ENCODE peak calls at places on chromosomes 6 and 20, in eight cellular contexts. One of them, this sample, is unnamed.

GRCh38 chr6:41699063-41699462 is 36.3 kb downstream of the TFEB start:
- DNase-seq in HT-29: no peak
- DNase-seq in stimulated activated CD8-positive, alpha-beta memory T cell treated with anti-CD3 and anti-CD28 coated beads, Interleukin-7, amount 100 ng/mL, for 1 hour: no peak
- DNase-seq in T1000: no peak
- DNase-seq in NCI-H1105 treated with DMSO at 0.1 percent for 48 hours: no peak
- DNase-seq in left lung: no peak
- DNase-seq in 8988T: no peak
- DNase-seq in iPS-NIHi11: no peak
- DNase-seq in this sample: no peak

GRCh38 chr6:80197474-80197873 is 91.0 kb downstream of the BCKDHB start:
- DNase-seq in HT-29: peak
- DNase-seq in stimulated activated CD8-positive, alpha-beta memory T cell treated with anti-CD3 and anti-CD28 coated beads, Interleukin-7, amount 100 ng/mL, for 1 hour: no peak
- DNase-seq in T1000: no peak
- DNase-seq in NCI-H1105 treated with DMSO at 0.1 percent for 48 hours: peak
- DNase-seq in left lung: no peak
- DNase-seq in 8988T: no peak
- DNase-seq in iPS-NIHi11: no peak
- DNase-seq in this sample: no peak

GRCh38 chr20:47111576-47111975 is 216.9 kb downstream of the EYA2 start:
- DNase-seq in HT-29: no peak
- DNase-seq in stimulated activated CD8-positive, alpha-beta memory T cell treated with anti-CD3 and anti-CD28 coated beads, Interleukin-7, amount 100 ng/mL, for 1 hour: no peak
- DNase-seq in T1000: no peak
- DNase-seq in NCI-H1105 treated with DMSO at 0.1 percent for 48 hours: no peak
- DNase-seq in left lung: no peak
- DNase-seq in 8988T: no peak
- DNase-seq in iPS-NIHi11: no peak
- DNase-seq in this sample: no peak

GRCh38 chr6:81552644-81553043 is 199.8 kb downstream of the TENT5A start:
- DNase-seq in HT-29: no peak
- DNase-seq in stimulated activated CD8-positive, alpha-beta memory T cell treated with anti-CD3 and anti-CD28 coated beads, Interleukin-7, amount 100 ng/mL, for 1 hour: no peak
- DNase-seq in T1000: no peak
- DNase-seq in NCI-H1105 treated with DMSO at 0.1 percent for 48 hours: no peak
- DNase-seq in left lung: no peak
- DNase-seq in 8988T: no peak
- DNase-seq in iPS-NIHi11: no peak
- DNase-seq in this sample: no peak

GRCh38 chr6:21597706-21598273 is 4.2 kb downstream of the SOX4 start:
- DNase-seq in HT-29: peak
- DNase-seq in stimulated activated CD8-positive, alpha-beta memory T cell treated with anti-CD3 and anti-CD28 coated beads, Interleukin-7, amount 100 ng/mL, for 1 hour: no peak
- DNase-seq in T1000: no peak
- DNase-seq in NCI-H1105 treated with DMSO at 0.1 percent for 48 hours: no peak
- DNase-seq in left lung: no peak
- DNase-seq in 8988T: peak
- DNase-seq in iPS-NIHi11: no peak
- DNase-seq in this sample: no peak

GRCh38 chr20:10705801-10706459 is 32.1 kb upstream of the JAG1 start:
- DNase-seq in HT-29: peak
- DNase-seq in stimulated activated CD8-positive, alpha-beta memory T cell treated with anti-CD3 and anti-CD28 coated beads, Interleukin-7, amount 100 ng/mL, for 1 hour: no peak
- DNase-seq in T1000: no peak
- DNase-seq in NCI-H1105 treated with DMSO at 0.1 percent for 48 hours: no peak
- DNase-seq in left lung: peak
- DNase-seq in 8988T: peak
- DNase-seq in iPS-NIHi11: no peak
- DNase-seq in this sample: no peak

GRCh38 chr6:108113557-108114519 is 39.3 kb upstream of the OSTM1 start:
- DNase-seq in HT-29: peak
- DNase-seq in stimulated activated CD8-positive, alpha-beta memory T cell treated with anti-CD3 and anti-CD28 coated beads, Interleukin-7, amount 100 ng/mL, for 1 hour: no peak
- DNase-seq in T1000: peak
- DNase-seq in NCI-H1105 treated with DMSO at 0.1 percent for 48 hours: peak
- DNase-seq in left lung: no peak
- DNase-seq in 8988T: peak
- DNase-seq in iPS-NIHi11: peak
- DNase-seq in this sample: no peak

GRCh38 chr6:151765444-151765886 is 42.0 kb upstream of the ESR1 start:
- DNase-seq in HT-29: peak
- DNase-seq in stimulated activated CD8-positive, alpha-beta memory T cell treated with anti-CD3 and anti-CD28 coated beads, Interleukin-7, amount 100 ng/mL, for 1 hour: no peak
- DNase-seq in T1000: peak
- DNase-seq in NCI-H1105 treated with DMSO at 0.1 percent for 48 hours: peak
- DNase-seq in left lung: no peak
- DNase-seq in 8988T: no peak
- DNase-seq in iPS-NIHi11: peak
- DNase-seq in this sample: peak

GRCh38 chr6:132100388-132100990 is 149.3 kb upstream of the CCN2 start:
- DNase-seq in HT-29: no peak
- DNase-seq in stimulated activated CD8-positive, alpha-beta memory T cell treated with anti-CD3 and anti-CD28 coated beads, Interleukin-7, amount 100 ng/mL, for 1 hour: no peak
- DNase-seq in T1000: no peak
- DNase-seq in NCI-H1105 treated with DMSO at 0.1 percent for 48 hours: no peak
- DNase-seq in left lung: no peak
- DNase-seq in 8988T: no peak
- DNase-seq in iPS-NIHi11: no peak
- DNase-seq in this sample: no peak

GRCh38 chr6:11011787-11012234 is 32.3 kb downstream of the ELOVL2 start:
- DNase-seq in HT-29: peak
- DNase-seq in stimulated activated CD8-positive, alpha-beta memory T cell treated with anti-CD3 and anti-CD28 coated beads, Interleukin-7, amount 100 ng/mL, for 1 hour: no peak
- DNase-seq in T1000: no peak
- DNase-seq in NCI-H1105 treated with DMSO at 0.1 percent for 48 hours: no peak
- DNase-seq in left lung: no peak
- DNase-seq in 8988T: peak
- DNase-seq in iPS-NIHi11: peak
- DNase-seq in this sample: no peak

GRCh38 chr6:41531591-41532582 is 14.3 kb upstream of the FOXP4 start:
- DNase-seq in HT-29: no peak
- DNase-seq in stimulated activated CD8-positive, alpha-beta memory T cell treated with anti-CD3 and anti-CD28 coated beads, Interleukin-7, amount 100 ng/mL, for 1 hour: peak
- DNase-seq in T1000: peak
- DNase-seq in NCI-H1105 treated with DMSO at 0.1 percent for 48 hours: no peak
- DNase-seq in left lung: no peak
- DNase-seq in 8988T: no peak
- DNase-seq in iPS-NIHi11: no peak
- DNase-seq in this sample: peak

GRCh38 chr6:41626917-41627316 is 11.4 kb upstream of the MDFI start:
- DNase-seq in HT-29: no peak
- DNase-seq in stimulated activated CD8-positive, alpha-beta memory T cell treated with anti-CD3 and anti-CD28 coated beads, Interleukin-7, amount 100 ng/mL, for 1 hour: no peak
- DNase-seq in T1000: no peak
- DNase-seq in NCI-H1105 treated with DMSO at 0.1 percent for 48 hours: peak
- DNase-seq in left lung: no peak
- DNase-seq in 8988T: no peak
- DNase-seq in iPS-NIHi11: no peak
- DNase-seq in this sample: no peak

GRCh38 chr6:110542311-110543024 is 66.1 kb upstream of the SLC22A16 start:
- DNase-seq in HT-29: no peak
- DNase-seq in stimulated activated CD8-positive, alpha-beta memory T cell treated with anti-CD3 and anti-CD28 coated beads, Interleukin-7, amount 100 ng/mL, for 1 hour: no peak
- DNase-seq in T1000: no peak
- DNase-seq in NCI-H1105 treated with DMSO at 0.1 percent for 48 hours: no peak
- DNase-seq in left lung: no peak
- DNase-seq in 8988T: no peak
- DNase-seq in iPS-NIHi11: no peak
- DNase-seq in this sample: no peak

GRCh38 chr6:21611485-21611884 is 17.9 kb downstream of the SOX4 start:
- DNase-seq in HT-29: no peak
- DNase-seq in stimulated activated CD8-positive, alpha-beta memory T cell treated with anti-CD3 and anti-CD28 coated beads, Interleukin-7, amount 100 ng/mL, for 1 hour: no peak
- DNase-seq in T1000: no peak
- DNase-seq in NCI-H1105 treated with DMSO at 0.1 percent for 48 hours: peak
- DNase-seq in left lung: no peak
- DNase-seq in 8988T: no peak
- DNase-seq in iPS-NIHi11: no peak
- DNase-seq in this sample: no peak

GRCh38 chr20:45283529-45284065 is 23.0 kb upstream of the RBPJL start:
- DNase-seq in HT-29: no peak
- DNase-seq in stimulated activated CD8-positive, alpha-beta memory T cell treated with anti-CD3 and anti-CD28 coated beads, Interleukin-7, amount 100 ng/mL, for 1 hour: no peak
- DNase-seq in T1000: no peak
- DNase-seq in NCI-H1105 treated with DMSO at 0.1 percent for 48 hours: no peak
- DNase-seq in left lung: no peak
- DNase-seq in 8988T: no peak
- DNase-seq in iPS-NIHi11: no peak
- DNase-seq in this sample: no peak

GRCh38 chr20:11001767-11002540 is 328.2 kb upstream of the JAG1 start:
- DNase-seq in HT-29: peak
- DNase-seq in stimulated activated CD8-positive, alpha-beta memory T cell treated with anti-CD3 and anti-CD28 coated beads, Interleukin-7, amount 100 ng/mL, for 1 hour: no peak
- DNase-seq in T1000: peak
- DNase-seq in NCI-H1105 treated with DMSO at 0.1 percent for 48 hours: no peak
- DNase-seq in left lung: no peak
- DNase-seq in 8988T: peak
- DNase-seq in iPS-NIHi11: no peak
- DNase-seq in this sample: no peak

GRCh38 chr20:31704225-31705119 is 18.2 kb downstream of the BCL2L1 start:
- DNase-seq in HT-29: peak
- DNase-seq in stimulated activated CD8-positive, alpha-beta memory T cell treated with anti-CD3 and anti-CD28 coated beads, Interleukin-7, amount 100 ng/mL, for 1 hour: no peak
- DNase-seq in T1000: peak
- DNase-seq in NCI-H1105 treated with DMSO at 0.1 percent for 48 hours: no peak
- DNase-seq in left lung: no peak
- DNase-seq in 8988T: no peak
- DNase-seq in iPS-NIHi11: peak
- DNase-seq in this sample: no peak

GRCh38 chr6:46129634-46130505 is at the start of gene ENPP4:
- DNase-seq in HT-29: peak
- DNase-seq in stimulated activated CD8-positive, alpha-beta memory T cell treated with anti-CD3 and anti-CD28 coated beads, Interleukin-7, amount 100 ng/mL, for 1 hour: peak
- DNase-seq in T1000: peak
- DNase-seq in NCI-H1105 treated with DMSO at 0.1 percent for 48 hours: peak
- DNase-seq in left lung: peak
- DNase-seq in 8988T: peak
- DNase-seq in iPS-NIHi11: peak
- DNase-seq in this sample: peak

GRCh38 chr6:132598473-132598872 is 8.9 kb upstream of the TAAR5 start:
- DNase-seq in HT-29: peak
- DNase-seq in stimulated activated CD8-positive, alpha-beta memory T cell treated with anti-CD3 and anti-CD28 coated beads, Interleukin-7, amount 100 ng/mL, for 1 hour: no peak
- DNase-seq in T1000: no peak
- DNase-seq in NCI-H1105 treated with DMSO at 0.1 percent for 48 hours: no peak
- DNase-seq in left lung: no peak
- DNase-seq in 8988T: peak
- DNase-seq in iPS-NIHi11: peak
- DNase-seq in this sample: no peak

GRCh38 chr6:138817799-138818198 is 21.9 kb downstream of the ECT2L start:
- DNase-seq in HT-29: peak
- DNase-seq in stimulated activated CD8-positive, alpha-beta memory T cell treated with anti-CD3 and anti-CD28 coated beads, Interleukin-7, amount 100 ng/mL, for 1 hour: no peak
- DNase-seq in T1000: no peak
- DNase-seq in NCI-H1105 treated with DMSO at 0.1 percent for 48 hours: peak
- DNase-seq in left lung: no peak
- DNase-seq in 8988T: no peak
- DNase-seq in iPS-NIHi11: peak
- DNase-seq in this sample: no peak

GRCh38 chr6:21337263-21337662 is 256.3 kb upstream of the SOX4 start:
- DNase-seq in HT-29: no peak
- DNase-seq in stimulated activated CD8-positive, alpha-beta memory T cell treated with anti-CD3 and anti-CD28 coated beads, Interleukin-7, amount 100 ng/mL, for 1 hour: no peak
- DNase-seq in T1000: no peak
- DNase-seq in NCI-H1105 treated with DMSO at 0.1 percent for 48 hours: no peak
- DNase-seq in left lung: no peak
- DNase-seq in 8988T: no peak
- DNase-seq in iPS-NIHi11: no peak
- DNase-seq in this sample: no peak

GRCh38 chr6:56699066-56699654 is 56.5 kb upstream of the DST start:
- DNase-seq in HT-29: peak
- DNase-seq in stimulated activated CD8-positive, alpha-beta memory T cell treated with anti-CD3 and anti-CD28 coated beads, Interleukin-7, amount 100 ng/mL, for 1 hour: no peak
- DNase-seq in T1000: no peak
- DNase-seq in NCI-H1105 treated with DMSO at 0.1 percent for 48 hours: peak
- DNase-seq in left lung: no peak
- DNase-seq in 8988T: no peak
- DNase-seq in iPS-NIHi11: no peak
- DNase-seq in this sample: no peak

GRCh38 chr6:140729521-140729920 is 1355.1 kb upstream of the CITED2 start:
- DNase-seq in HT-29: no peak
- DNase-seq in stimulated activated CD8-positive, alpha-beta memory T cell treated with anti-CD3 and anti-CD28 coated beads, Interleukin-7, amount 100 ng/mL, for 1 hour: no peak
- DNase-seq in T1000: no peak
- DNase-seq in NCI-H1105 treated with DMSO at 0.1 percent for 48 hours: no peak
- DNase-seq in left lung: no peak
- DNase-seq in 8988T: no peak
- DNase-seq in iPS-NIHi11: no peak
- DNase-seq in this sample: no peak

GRCh38 chr6:65004283-65004682 is 702.7 kb downstream of the EYS start:
- DNase-seq in HT-29: no peak
- DNase-seq in stimulated activated CD8-positive, alpha-beta memory T cell treated with anti-CD3 and anti-CD28 coated beads, Interleukin-7, amount 100 ng/mL, for 1 hour: no peak
- DNase-seq in T1000: no peak
- DNase-seq in NCI-H1105 treated with DMSO at 0.1 percent for 48 hours: no peak
- DNase-seq in left lung: no peak
- DNase-seq in 8988T: no peak
- DNase-seq in iPS-NIHi11: no peak
- DNase-seq in this sample: no peak

GRCh38 chr6:38131527-38131965 is 312.0 kb downstream of the ZFAND3 start:
- DNase-seq in HT-29: no peak
- DNase-seq in stimulated activated CD8-positive, alpha-beta memory T cell treated with anti-CD3 and anti-CD28 coated beads, Interleukin-7, amount 100 ng/mL, for 1 hour: no peak
- DNase-seq in T1000: no peak
- DNase-seq in NCI-H1105 treated with DMSO at 0.1 percent for 48 hours: no peak
- DNase-seq in left lung: no peak
- DNase-seq in 8988T: no peak
- DNase-seq in iPS-NIHi11: no peak
- DNase-seq in this sample: no peak

GRCh38 chr20:56409521-56409920 is 2.5 kb upstream of the CASS4 start:
- DNase-seq in HT-29: no peak
- DNase-seq in stimulated activated CD8-positive, alpha-beta memory T cell treated with anti-CD3 and anti-CD28 coated beads, Interleukin-7, amount 100 ng/mL, for 1 hour: no peak
- DNase-seq in T1000: no peak
- DNase-seq in NCI-H1105 treated with DMSO at 0.1 percent for 48 hours: no peak
- DNase-seq in left lung: no peak
- DNase-seq in 8988T: no peak
- DNase-seq in iPS-NIHi11: no peak
- DNase-seq in this sample: no peak

GRCh38 chr6:164230804-164231203 is 816.3 kb downstream of the QKI start:
- DNase-seq in HT-29: no peak
- DNase-seq in stimulated activated CD8-positive, alpha-beta memory T cell treated with anti-CD3 and anti-CD28 coated beads, Interleukin-7, amount 100 ng/mL, for 1 hour: no peak
- DNase-seq in T1000: no peak
- DNase-seq in NCI-H1105 treated with DMSO at 0.1 percent for 48 hours: no peak
- DNase-seq in left lung: no peak
- DNase-seq in 8988T: no peak
- DNase-seq in iPS-NIHi11: no peak
- DNase-seq in this sample: no peak

GRCh38 chr6:163254341-163254835 is 160.1 kb upstream of the QKI start:
- DNase-seq in HT-29: no peak
- DNase-seq in stimulated activated CD8-positive, alpha-beta memory T cell treated with anti-CD3 and anti-CD28 coated beads, Interleukin-7, amount 100 ng/mL, for 1 hour: no peak
- DNase-seq in T1000: no peak
- DNase-seq in NCI-H1105 treated with DMSO at 0.1 percent for 48 hours: no peak
- DNase-seq in left lung: no peak
- DNase-seq in 8988T: no peak
- DNase-seq in iPS-NIHi11: no peak
- DNase-seq in this sample: no peak

GRCh38 chr20:63661108-63661507 is 3.0 kb downstream of the RTEL1 start:
- DNase-seq in HT-29: no peak
- DNase-seq in stimulated activated CD8-positive, alpha-beta memory T cell treated with anti-CD3 and anti-CD28 coated beads, Interleukin-7, amount 100 ng/mL, for 1 hour: no peak
- DNase-seq in T1000: no peak
- DNase-seq in NCI-H1105 treated with DMSO at 0.1 percent for 48 hours: no peak
- DNase-seq in left lung: peak
- DNase-seq in 8988T: no peak
- DNase-seq in iPS-NIHi11: no peak
- DNase-seq in this sample: no peak

GRCh38 chr6:62999796-63000195 is 211.5 kb upstream of the FKBP1C start:
- DNase-seq in HT-29: no peak
- DNase-seq in stimulated activated CD8-positive, alpha-beta memory T cell treated with anti-CD3 and anti-CD28 coated beads, Interleukin-7, amount 100 ng/mL, for 1 hour: no peak
- DNase-seq in T1000: no peak
- DNase-seq in NCI-H1105 treated with DMSO at 0.1 percent for 48 hours: no peak
- DNase-seq in left lung: no peak
- DNase-seq in 8988T: no peak
- DNase-seq in iPS-NIHi11: no peak
- DNase-seq in this sample: no peak

GRCh38 chr20:15618912-15619311 is 954.3 kb downstream of the KIF16B start:
- DNase-seq in HT-29: no peak
- DNase-seq in stimulated activated CD8-positive, alpha-beta memory T cell treated with anti-CD3 and anti-CD28 coated beads, Interleukin-7, amount 100 ng/mL, for 1 hour: no peak
- DNase-seq in T1000: peak
- DNase-seq in NCI-H1105 treated with DMSO at 0.1 percent for 48 hours: no peak
- DNase-seq in left lung: no peak
- DNase-seq in 8988T: no peak
- DNase-seq in iPS-NIHi11: no peak
- DNase-seq in this sample: no peak

GRCh38 chr6:164563866-164564265 is 745.5 kb downstream of the C6orf118 start:
- DNase-seq in HT-29: no peak
- DNase-seq in stimulated activated CD8-positive, alpha-beta memory T cell treated with anti-CD3 and anti-CD28 coated beads, Interleukin-7, amount 100 ng/mL, for 1 hour: no peak
- DNase-seq in T1000: no peak
- DNase-seq in NCI-H1105 treated with DMSO at 0.1 percent for 48 hours: no peak
- DNase-seq in left lung: no peak
- DNase-seq in 8988T: no peak
- DNase-seq in iPS-NIHi11: no peak
- DNase-seq in this sample: no peak

GRCh38 chr6:155544677-155545076 is 89.0 kb upstream of the NOX3 start:
- DNase-seq in HT-29: no peak
- DNase-seq in stimulated activated CD8-positive, alpha-beta memory T cell treated with anti-CD3 and anti-CD28 coated beads, Interleukin-7, amount 100 ng/mL, for 1 hour: no peak
- DNase-seq in T1000: no peak
- DNase-seq in NCI-H1105 treated with DMSO at 0.1 percent for 48 hours: no peak
- DNase-seq in left lung: no peak
- DNase-seq in 8988T: no peak
- DNase-seq in iPS-NIHi11: no peak
- DNase-seq in this sample: no peak

GRCh38 chr6:159984268-159984786 is 15.4 kb downstream of the IGF2R start:
- DNase-seq in HT-29: no peak
- DNase-seq in stimulated activated CD8-positive, alpha-beta memory T cell treated with anti-CD3 and anti-CD28 coated beads, Interleukin-7, amount 100 ng/mL, for 1 hour: no peak
- DNase-seq in T1000: peak
- DNase-seq in NCI-H1105 treated with DMSO at 0.1 percent for 48 hours: no peak
- DNase-seq in left lung: no peak
- DNase-seq in 8988T: no peak
- DNase-seq in iPS-NIHi11: no peak
- DNase-seq in this sample: no peak

This sample was measured in GM19239.